ENCODE peak calls at places on chromosomes 3 and 15, in seven cellular contexts. Y is left colon, P is cardiac fibroblast, G is epithelial cell of esophagus, C is kidney tubule cell, F is mesothelial cell of epicardium, A is RWPE1. T is an unnamed sample.

GRCh38 chr3:128152419-128153155 is 694 bp upstream of the EEFSEC start:
- DNase-seq in Y (peak; percentile 39), P (no peak), G (no peak), C (no peak), F (no peak), A (no peak), T (no peak)

GRCh38 chr15:59885832-59886231 is 118.3 kb upstream of the FOXB1 start:
- DNase-seq in Y (no peak), P (peak; percentile 8), G (peak; percentile 96), C (peak; percentile 4), F (no peak), A (peak; percentile 90), T (no peak)

GRCh38 chr3:124529826-124530571 is 200.3 kb upstream of the UMPS start:
- DNase-seq in Y (no peak), P (no peak), G (peak; percentile 66), C (peak; percentile 74), F (no peak), A (no peak), T (no peak)

GRCh38 chr15:78131295-78132021 is at the start of gene CIB2:
- DNase-seq in Y (no peak), P (peak; percentile 70), G (peak; percentile 53), C (peak; percentile 74), F (peak; percentile 77), A (peak; percentile 78), T (peak; percentile 65)

GRCh38 chr3:37715358-37715757 is 146.3 kb upstream of the CTDSPL start:
- DNase-seq in Y (no peak), P (no peak), G (no peak), C (no peak), F (no peak), A (no peak), T (no peak)

GRCh38 chr15:60520041-60520824 is 41.3 kb upstream of the ICE2 start:
- DNase-seq in Y (no peak), P (no peak), G (peak; percentile 91), C (peak; percentile 67), F (no peak), A (peak; percentile 80), T (no peak)

GRCh38 chr3:36842275-36842674 is 77.9 kb upstream of the DCLK3 start:
- DNase-seq in Y (no peak), P (no peak), G (no peak), C (no peak), F (no peak), A (no peak), T (no peak)

GRCh38 chr3:88032245-88032644 is 26.6 kb downstream of the CGGBP1 start:
- DNase-seq in Y (no peak), P (no peak), G (no peak), C (no peak), F (no peak), A (no peak), T (no peak)

GRCh38 chr15:80420658-80421057 is 16.5 kb downstream of the ARNT2 start:
- DNase-seq in Y (no peak), P (no peak), G (no peak), C (no peak), F (no peak), A (no peak), T (no peak)

GRCh38 chr3:117688583-117688982 is 979.0 kb downstream of the TUSC7 start:
- DNase-seq in Y (no peak), P (no peak), G (no peak), C (no peak), F (no peak), A (no peak), T (no peak)

GRCh38 chr15:68368731-68369435 is 63.1 kb downstream of the ITGA11 start:
- DNase-seq in Y (no peak), P (peak; percentile 57), G (no peak), C (no peak), F (no peak), A (no peak), T (peak; percentile 73)

GRCh38 chr3:151268267-151269235 is 9.8 kb downstream of the P2RY14 start:
- DNase-seq in Y (no peak), P (no peak), G (no peak), C (no peak), F (no peak), A (no peak), T (peak; percentile 33)

GRCh38 chr3:51934139-51934850 is 7.4 kb downstream of the RRP9 start:
- DNase-seq in Y (no peak), P (no peak), G (no peak), C (no peak), F (no peak), A (no peak), T (no peak)

GRCh38 chr3:192121921-192122320 is 605.4 kb downstream of the FGF12 start:
- DNase-seq in Y (no peak), P (no peak), G (no peak), C (no peak), F (no peak), A (no peak), T (no peak)

GRCh38 chr3:42839616-42840015 is 30.4 kb downstream of the ACKR2 start:
- DNase-seq in Y (no peak), P (peak; percentile 75), G (peak; percentile 76), C (peak; percentile 75), F (no peak), A (peak; percentile 56), T (peak; percentile 72)

GRCh38 chr15:36468746-36469145 is 110.7 kb upstream of the CDIN1 start:
- DNase-seq in Y (no peak), P (peak; percentile 72), G (peak; percentile 91), C (peak; percentile 57), F (no peak), A (peak; percentile 49), T (peak; percentile 90)

GRCh38 chr15:82810863-82811421 is 1.5 kb downstream of the WHAMM start:
- DNase-seq in Y (no peak), P (peak; percentile 15), G (peak; percentile 21), C (peak; percentile 48), F (no peak), A (no peak), T (peak; percentile 20)

GRCh38 chr15:34241376-34242350 is 16.8 kb downstream of the EMC4 start:
- DNase-seq in Y (no peak), P (peak; percentile 67), G (peak; percentile 78), C (peak; percentile 41), F (no peak), A (peak; percentile 34), T (peak; percentile 55)

GRCh38 chr3:108036984-108037741 is 53.7 kb downstream of the CD47 start:
- DNase-seq in Y (no peak), P (peak; percentile 20), G (no peak), C (no peak), F (no peak), A (no peak), T (peak; percentile 58)

GRCh38 chr15:57205999-57206398 is 170.3 kb upstream of the CGNL1 start:
- DNase-seq in Y (peak; percentile 79), P (no peak), G (no peak), C (no peak), F (no peak), A (no peak), T (no peak)

GRCh38 chr3:187281191-187281714 is 10.3 kb downstream of the MASP1 start:
- DNase-seq in Y (no peak), P (peak; percentile 75), G (peak; percentile 18), C (no peak), F (no peak), A (no peak), T (peak; percentile 97)

GRCh38 chr15:67456677-67457529 is 64.0 kb upstream of the C15orf61 start:
- DNase-seq in Y (peak; percentile 69), P (peak; percentile 70), G (peak; percentile 75), C (peak; percentile 71), F (peak; percentile 65), A (peak; percentile 75), T (peak; percentile 69)

T was measured in mesenchymal stem cell.